ENCODE peak calls at places on chromosome 4, in six cellular contexts. One of them, this sample, is unnamed.

GRCh38 chr4:95219109-95219508 is 329.7 kb downstream of the UNC5C start:
- DNase-seq in mesenteric fat pad: no peak
- DNase-seq in activated CD4-positive, alpha-beta T cell treated with anti-CD3 and anti-CD28 coated beads, Interleukin-2, amount 50 U/mL, for 1 hour: no peak
- DNase-seq in pancreas: no peak
- DNase-seq in midbrain: no peak
- DNase-seq in stomach: no peak
- DNase-seq in this sample: no peak

GRCh38 chr4:30717208-30718020 is 2.8 kb upstream of the PCDH7 start:
- DNase-seq in pancreas: no peak
- DNase-seq in mesenteric fat pad: no peak
- DNase-seq in stomach: peak
- DNase-seq in midbrain: peak
- DNase-seq in activated CD4-positive, alpha-beta T cell treated with anti-CD3 and anti-CD28 coated beads, Interleukin-2, amount 50 U/mL, for 1 hour: no peak
- DNase-seq in this sample: peak

GRCh38 chr4:115841873-115842272 is 728.5 kb upstream of the NDST4 start:
- DNase-seq in mesenteric fat pad: no peak
- DNase-seq in midbrain: no peak
- DNase-seq in stomach: no peak
- DNase-seq in activated CD4-positive, alpha-beta T cell treated with anti-CD3 and anti-CD28 coated beads, Interleukin-2, amount 50 U/mL, for 1 hour: no peak
- DNase-seq in pancreas: no peak
- DNase-seq in this sample: no peak

GRCh38 chr4:182770259-182770968 is 146.8 kb downstream of the DCTD start:
- DNase-seq in pancreas: no peak
- DNase-seq in activated CD4-positive, alpha-beta T cell treated with anti-CD3 and anti-CD28 coated beads, Interleukin-2, amount 50 U/mL, for 1 hour: no peak
- DNase-seq in midbrain: no peak
- DNase-seq in mesenteric fat pad: no peak
- DNase-seq in stomach: no peak
- DNase-seq in this sample: no peak

GRCh38 chr4:76525751-76526150 is 90.7 kb downstream of the SHROOM3 start:
- DNase-seq in midbrain: no peak
- DNase-seq in stomach: no peak
- DNase-seq in pancreas: no peak
- DNase-seq in activated CD4-positive, alpha-beta T cell treated with anti-CD3 and anti-CD28 coated beads, Interleukin-2, amount 50 U/mL, for 1 hour: no peak
- DNase-seq in mesenteric fat pad: no peak
- DNase-seq in this sample: no peak

GRCh38 chr4:4759233-4759632 is 100.2 kb upstream of the MSX1 start:
- DNase-seq in stomach: no peak
- DNase-seq in activated CD4-positive, alpha-beta T cell treated with anti-CD3 and anti-CD28 coated beads, Interleukin-2, amount 50 U/mL, for 1 hour: no peak
- DNase-seq in pancreas: no peak
- DNase-seq in mesenteric fat pad: no peak
- DNase-seq in midbrain: no peak
- DNase-seq in this sample: no peak

GRCh38 chr4:87007345-87008181 is 72.8 kb downstream of the AFF1 start:
- DNase-seq in stomach: peak
- DNase-seq in mesenteric fat pad: no peak
- DNase-seq in activated CD4-positive, alpha-beta T cell treated with anti-CD3 and anti-CD28 coated beads, Interleukin-2, amount 50 U/mL, for 1 hour: peak
- DNase-seq in midbrain: peak
- DNase-seq in pancreas: peak
- DNase-seq in this sample: peak

GRCh38 chr4:38868055-38868965 is 704 bp downstream of the FAM114A1 start:
- DNase-seq in activated CD4-positive, alpha-beta T cell treated with anti-CD3 and anti-CD28 coated beads, Interleukin-2, amount 50 U/mL, for 1 hour: no peak
- DNase-seq in pancreas: peak
- DNase-seq in mesenteric fat pad: no peak
- DNase-seq in midbrain: peak
- DNase-seq in stomach: peak
- DNase-seq in this sample: peak

GRCh38 chr4:55613621-55614020 is 21.6 kb upstream of the PDCL2 start:
- DNase-seq in midbrain: no peak
- DNase-seq in stomach: no peak
- DNase-seq in pancreas: no peak
- DNase-seq in mesenteric fat pad: no peak
- DNase-seq in activated CD4-positive, alpha-beta T cell treated with anti-CD3 and anti-CD28 coated beads, Interleukin-2, amount 50 U/mL, for 1 hour: no peak
- DNase-seq in this sample: no peak

GRCh38 chr4:75557696-75558095 is 1.8 kb downstream of the ODAPH start:
- DNase-seq in activated CD4-positive, alpha-beta T cell treated with anti-CD3 and anti-CD28 coated beads, Interleukin-2, amount 50 U/mL, for 1 hour: no peak
- DNase-seq in midbrain: no peak
- DNase-seq in stomach: no peak
- DNase-seq in pancreas: no peak
- DNase-seq in mesenteric fat pad: no peak
- DNase-seq in this sample: no peak

GRCh38 chr4:47860305-47860704 is 22.4 kb upstream of the CORIN start:
- DNase-seq in activated CD4-positive, alpha-beta T cell treated with anti-CD3 and anti-CD28 coated beads, Interleukin-2, amount 50 U/mL, for 1 hour: no peak
- DNase-seq in stomach: no peak
- DNase-seq in midbrain: no peak
- DNase-seq in pancreas: no peak
- DNase-seq in mesenteric fat pad: no peak
- DNase-seq in this sample: no peak

GRCh38 chr4:71209161-71209560 is 129.7 kb upstream of the SLC4A4 start:
- DNase-seq in activated CD4-positive, alpha-beta T cell treated with anti-CD3 and anti-CD28 coated beads, Interleukin-2, amount 50 U/mL, for 1 hour: no peak
- DNase-seq in stomach: no peak
- DNase-seq in pancreas: no peak
- DNase-seq in mesenteric fat pad: no peak
- DNase-seq in midbrain: no peak
- DNase-seq in this sample: no peak

GRCh38 chr4:13540446-13541175 is 3.7 kb downstream of the NKX3-2 start:
- DNase-seq in pancreas: no peak
- DNase-seq in activated CD4-positive, alpha-beta T cell treated with anti-CD3 and anti-CD28 coated beads, Interleukin-2, amount 50 U/mL, for 1 hour: no peak
- DNase-seq in stomach: no peak
- DNase-seq in midbrain: no peak
- DNase-seq in mesenteric fat pad: peak
- DNase-seq in this sample: no peak

GRCh38 chr4:181550381-181550780 is 692.8 kb upstream of the TENM3 start:
- DNase-seq in stomach: no peak
- DNase-seq in pancreas: no peak
- DNase-seq in activated CD4-positive, alpha-beta T cell treated with anti-CD3 and anti-CD28 coated beads, Interleukin-2, amount 50 U/mL, for 1 hour: no peak
- DNase-seq in midbrain: no peak
- DNase-seq in mesenteric fat pad: no peak
- DNase-seq in this sample: no peak

GRCh38 chr4:55553442-55553841 is 6.7 kb upstream of the CLOCK start:
- DNase-seq in stomach: peak
- DNase-seq in activated CD4-positive, alpha-beta T cell treated with anti-CD3 and anti-CD28 coated beads, Interleukin-2, amount 50 U/mL, for 1 hour: no peak
- DNase-seq in midbrain: no peak
- DNase-seq in pancreas: peak
- DNase-seq in mesenteric fat pad: no peak
- DNase-seq in this sample: peak

GRCh38 chr4:173360587-173361221 is 10.1 kb upstream of the SAP30 start:
- DNase-seq in activated CD4-positive, alpha-beta T cell treated with anti-CD3 and anti-CD28 coated beads, Interleukin-2, amount 50 U/mL, for 1 hour: no peak
- DNase-seq in pancreas: no peak
- DNase-seq in midbrain: no peak
- DNase-seq in stomach: no peak
- DNase-seq in mesenteric fat pad: no peak
- DNase-seq in this sample: no peak

GRCh38 chr4:88286897-88287296 is 2.5 kb upstream of the PPM1K start:
- DNase-seq in mesenteric fat pad: no peak
- DNase-seq in activated CD4-positive, alpha-beta T cell treated with anti-CD3 and anti-CD28 coated beads, Interleukin-2, amount 50 U/mL, for 1 hour: no peak
- DNase-seq in pancreas: no peak
- DNase-seq in stomach: no peak
- DNase-seq in midbrain: peak
- DNase-seq in this sample: no peak

GRCh38 chr4:107740950-107741701 is 21.1 kb upstream of the PAPSS1 start:
- DNase-seq in stomach: no peak
- DNase-seq in mesenteric fat pad: no peak
- DNase-seq in pancreas: peak
- DNase-seq in midbrain: no peak
- DNase-seq in activated CD4-positive, alpha-beta T cell treated with anti-CD3 and anti-CD28 coated beads, Interleukin-2, amount 50 U/mL, for 1 hour: no peak
- DNase-seq in this sample: no peak

GRCh38 chr4:141254326-141254725 is 33.6 kb downstream of the ZNF330 start:
- DNase-seq in midbrain: no peak
- DNase-seq in mesenteric fat pad: no peak
- DNase-seq in stomach: no peak
- DNase-seq in activated CD4-positive, alpha-beta T cell treated with anti-CD3 and anti-CD28 coated beads, Interleukin-2, amount 50 U/mL, for 1 hour: no peak
- DNase-seq in pancreas: no peak
- DNase-seq in this sample: no peak

GRCh38 chr4:94595880-94596483 is 144.2 kb downstream of the PDLIM5 start:
- DNase-seq in pancreas: no peak
- DNase-seq in activated CD4-positive, alpha-beta T cell treated with anti-CD3 and anti-CD28 coated beads, Interleukin-2, amount 50 U/mL, for 1 hour: no peak
- DNase-seq in mesenteric fat pad: no peak
- DNase-seq in midbrain: peak
- DNase-seq in stomach: no peak
- DNase-seq in this sample: no peak

GRCh38 chr4:40856836-40857362 is 107.1 kb downstream of the NSUN7 start:
- DNase-seq in activated CD4-positive, alpha-beta T cell treated with anti-CD3 and anti-CD28 coated beads, Interleukin-2, amount 50 U/mL, for 1 hour: peak
- DNase-seq in stomach: peak
- DNase-seq in midbrain: peak
- DNase-seq in pancreas: peak
- DNase-seq in mesenteric fat pad: peak
- DNase-seq in this sample: peak

GRCh38 chr4:61572160-61572559 is 372.0 kb downstream of the ADGRL3 start:
- DNase-seq in stomach: no peak
- DNase-seq in mesenteric fat pad: no peak
- DNase-seq in activated CD4-positive, alpha-beta T cell treated with anti-CD3 and anti-CD28 coated beads, Interleukin-2, amount 50 U/mL, for 1 hour: no peak
- DNase-seq in midbrain: no peak
- DNase-seq in pancreas: no peak
- DNase-seq in this sample: no peak

GRCh38 chr4:22719218-22719617 is 26.5 kb downstream of the GBA3 start:
- DNase-seq in activated CD4-positive, alpha-beta T cell treated with anti-CD3 and anti-CD28 coated beads, Interleukin-2, amount 50 U/mL, for 1 hour: no peak
- DNase-seq in pancreas: no peak
- DNase-seq in midbrain: no peak
- DNase-seq in mesenteric fat pad: no peak
- DNase-seq in stomach: no peak
- DNase-seq in this sample: no peak

GRCh38 chr4:177119021-177119461 is 190.6 kb upstream of the NEIL3 start:
- DNase-seq in activated CD4-positive, alpha-beta T cell treated with anti-CD3 and anti-CD28 coated beads, Interleukin-2, amount 50 U/mL, for 1 hour: no peak
- DNase-seq in midbrain: no peak
- DNase-seq in pancreas: no peak
- DNase-seq in mesenteric fat pad: no peak
- DNase-seq in stomach: no peak
- DNase-seq in this sample: no peak

GRCh38 chr4:127162741-127163140 is 470.0 kb upstream of the INTU start:
- DNase-seq in midbrain: no peak
- DNase-seq in stomach: no peak
- DNase-seq in pancreas: no peak
- DNase-seq in activated CD4-positive, alpha-beta T cell treated with anti-CD3 and anti-CD28 coated beads, Interleukin-2, amount 50 U/mL, for 1 hour: no peak
- DNase-seq in mesenteric fat pad: no peak
- DNase-seq in this sample: peak

GRCh38 chr4:80637190-80637589 is 301.7 kb downstream of the CFAP299 start:
- DNase-seq in pancreas: no peak
- DNase-seq in midbrain: no peak
- DNase-seq in mesenteric fat pad: no peak
- DNase-seq in activated CD4-positive, alpha-beta T cell treated with anti-CD3 and anti-CD28 coated beads, Interleukin-2, amount 50 U/mL, for 1 hour: no peak
- DNase-seq in stomach: no peak
- DNase-seq in this sample: no peak

GRCh38 chr4:157080605-157081004 is 4.7 kb downstream of the GLRB start:
- DNase-seq in mesenteric fat pad: no peak
- DNase-seq in stomach: no peak
- DNase-seq in pancreas: no peak
- DNase-seq in activated CD4-positive, alpha-beta T cell treated with anti-CD3 and anti-CD28 coated beads, Interleukin-2, amount 50 U/mL, for 1 hour: no peak
- DNase-seq in midbrain: no peak
- DNase-seq in this sample: no peak

GRCh38 chr4:24867766-24868296 is 45.0 kb downstream of the CCDC149 start:
- DNase-seq in stomach: no peak
- DNase-seq in activated CD4-positive, alpha-beta T cell treated with anti-CD3 and anti-CD28 coated beads, Interleukin-2, amount 50 U/mL, for 1 hour: no peak
- DNase-seq in pancreas: no peak
- DNase-seq in midbrain: no peak
- DNase-seq in mesenteric fat pad: no peak
- DNase-seq in this sample: no peak

GRCh38 chr4:4765811-4766210 is 93.7 kb upstream of the MSX1 start:
- DNase-seq in pancreas: no peak
- DNase-seq in mesenteric fat pad: no peak
- DNase-seq in activated CD4-positive, alpha-beta T cell treated with anti-CD3 and anti-CD28 coated beads, Interleukin-2, amount 50 U/mL, for 1 hour: no peak
- DNase-seq in stomach: no peak
- DNase-seq in midbrain: no peak
- DNase-seq in this sample: no peak

GRCh38 chr4:139619644-139620043 is 46.0 kb upstream of the MGST2 start:
- DNase-seq in midbrain: no peak
- DNase-seq in mesenteric fat pad: no peak
- DNase-seq in stomach: no peak
- DNase-seq in activated CD4-positive, alpha-beta T cell treated with anti-CD3 and anti-CD28 coated beads, Interleukin-2, amount 50 U/mL, for 1 hour: no peak
- DNase-seq in pancreas: no peak
- DNase-seq in this sample: no peak

This sample was measured in thyroid gland.